ENCODE peak calls at places on chromosomes 6 and 20, in seven cellular contexts. One of them, this sample, is unnamed.

GRCh38 chr20:1656844-1657243 is 735 bp downstream of the SIRPG start:
- DNase-seq in epithelial cell of esophagus: no peak
- DNase-seq in neuronal stem cell: no peak
- DNase-seq in ELF-1: no peak
- DNase-seq in transverse colon: no peak
- DNase-seq in T-helper 1 cell: peak
- DNase-seq in iris pigment epithelial cell: no peak
- DNase-seq in this sample: no peak

GRCh38 chr20:62163485-62163865 is 19.4 kb upstream of the MTG2 start:
- DNase-seq in epithelial cell of esophagus: no peak
- DNase-seq in neuronal stem cell: no peak
- DNase-seq in ELF-1: no peak
- DNase-seq in transverse colon: no peak
- DNase-seq in T-helper 1 cell: no peak
- DNase-seq in iris pigment epithelial cell: no peak
- DNase-seq in this sample: no peak

GRCh38 chr20:45343867-45344721 is 4.1 kb downstream of the SDC4 start:
- DNase-seq in epithelial cell of esophagus: peak
- DNase-seq in neuronal stem cell: no peak
- DNase-seq in ELF-1: peak
- DNase-seq in transverse colon: peak
- DNase-seq in T-helper 1 cell: no peak
- DNase-seq in iris pigment epithelial cell: peak
- DNase-seq in this sample: peak

GRCh38 chr6:17986656-17987575 is 519 bp downstream of the KIF13A start:
- DNase-seq in epithelial cell of esophagus: peak
- DNase-seq in neuronal stem cell: peak
- DNase-seq in ELF-1: peak
- DNase-seq in transverse colon: peak
- DNase-seq in T-helper 1 cell: no peak
- DNase-seq in iris pigment epithelial cell: peak
- DNase-seq in this sample: peak

GRCh38 chr6:120764312-120764711 is 570.0 kb downstream of the TBC1D32 start:
- DNase-seq in epithelial cell of esophagus: peak
- DNase-seq in neuronal stem cell: no peak
- DNase-seq in ELF-1: peak
- DNase-seq in transverse colon: no peak
- DNase-seq in T-helper 1 cell: no peak
- DNase-seq in iris pigment epithelial cell: no peak
- DNase-seq in this sample: no peak

GRCh38 chr20:9454781-9455180 is 59.6 kb upstream of the LAMP5 start:
- DNase-seq in epithelial cell of esophagus: peak
- DNase-seq in neuronal stem cell: no peak
- DNase-seq in ELF-1: no peak
- DNase-seq in transverse colon: no peak
- DNase-seq in T-helper 1 cell: no peak
- DNase-seq in iris pigment epithelial cell: no peak
- DNase-seq in this sample: no peak

GRCh38 chr6:49839957-49840356 is 26.4 kb downstream of the CRISP1 start:
- DNase-seq in epithelial cell of esophagus: no peak
- DNase-seq in neuronal stem cell: no peak
- DNase-seq in ELF-1: no peak
- DNase-seq in transverse colon: no peak
- DNase-seq in T-helper 1 cell: no peak
- DNase-seq in iris pigment epithelial cell: no peak
- DNase-seq in this sample: no peak

GRCh38 chr6:24775520-24776058 is 852 bp downstream of the GMNN start:
- DNase-seq in epithelial cell of esophagus: peak
- DNase-seq in neuronal stem cell: no peak
- DNase-seq in ELF-1: no peak
- DNase-seq in transverse colon: no peak
- DNase-seq in T-helper 1 cell: peak
- DNase-seq in iris pigment epithelial cell: peak
- DNase-seq in this sample: no peak

GRCh38 chr6:165680975-165681374 is 17.9 kb upstream of the PDE10A start:
- DNase-seq in epithelial cell of esophagus: no peak
- DNase-seq in neuronal stem cell: no peak
- DNase-seq in ELF-1: no peak
- DNase-seq in transverse colon: no peak
- DNase-seq in T-helper 1 cell: no peak
- DNase-seq in iris pigment epithelial cell: no peak
- DNase-seq in this sample: no peak

GRCh38 chr6:148761532-148761951 is 14.7 kb downstream of the UST start:
- DNase-seq in epithelial cell of esophagus: no peak
- DNase-seq in neuronal stem cell: no peak
- DNase-seq in ELF-1: no peak
- DNase-seq in transverse colon: peak
- DNase-seq in T-helper 1 cell: no peak
- DNase-seq in iris pigment epithelial cell: peak
- DNase-seq in this sample: peak

GRCh38 chr6:160028487-160029275 is 59.8 kb downstream of the IGF2R start:
- DNase-seq in epithelial cell of esophagus: no peak
- DNase-seq in neuronal stem cell: no peak
- DNase-seq in ELF-1: no peak
- DNase-seq in transverse colon: no peak
- DNase-seq in T-helper 1 cell: peak
- DNase-seq in iris pigment epithelial cell: no peak
- DNase-seq in this sample: no peak

GRCh38 chr6:116793224-116793623 is 27.7 kb upstream of the FAM162B start:
- DNase-seq in epithelial cell of esophagus: no peak
- DNase-seq in neuronal stem cell: no peak
- DNase-seq in ELF-1: no peak
- DNase-seq in transverse colon: no peak
- DNase-seq in T-helper 1 cell: no peak
- DNase-seq in iris pigment epithelial cell: no peak
- DNase-seq in this sample: no peak

GRCh38 chr6:27862396-27863061 is 49.7 kb downstream of the OR2B2 start:
- DNase-seq in epithelial cell of esophagus: peak
- DNase-seq in neuronal stem cell: no peak
- DNase-seq in ELF-1: no peak
- DNase-seq in transverse colon: no peak
- DNase-seq in T-helper 1 cell: no peak
- DNase-seq in iris pigment epithelial cell: peak
- DNase-seq in this sample: no peak

GRCh38 chr20:10369723-10370090 is 64.3 kb downstream of the MKKS start:
- DNase-seq in epithelial cell of esophagus: peak
- DNase-seq in neuronal stem cell: no peak
- DNase-seq in ELF-1: no peak
- DNase-seq in transverse colon: peak
- DNase-seq in T-helper 1 cell: no peak
- DNase-seq in iris pigment epithelial cell: peak
- DNase-seq in this sample: no peak

GRCh38 chr6:150448221-150448620 is 79.4 kb downstream of the IYD start:
- DNase-seq in epithelial cell of esophagus: peak
- DNase-seq in neuronal stem cell: no peak
- DNase-seq in ELF-1: peak
- DNase-seq in transverse colon: no peak
- DNase-seq in T-helper 1 cell: no peak
- DNase-seq in iris pigment epithelial cell: no peak
- DNase-seq in this sample: no peak

GRCh38 chr6:142448091-142448729 is 146.4 kb downstream of the ADGRG6 start:
- DNase-seq in epithelial cell of esophagus: no peak
- DNase-seq in neuronal stem cell: no peak
- DNase-seq in ELF-1: no peak
- DNase-seq in transverse colon: no peak
- DNase-seq in T-helper 1 cell: no peak
- DNase-seq in iris pigment epithelial cell: no peak
- DNase-seq in this sample: no peak

GRCh38 chr6:338815-339262 is 46.6 kb downstream of the DUSP22 start:
- DNase-seq in epithelial cell of esophagus: no peak
- DNase-seq in neuronal stem cell: no peak
- DNase-seq in ELF-1: no peak
- DNase-seq in transverse colon: no peak
- DNase-seq in T-helper 1 cell: peak
- DNase-seq in iris pigment epithelial cell: no peak
- DNase-seq in this sample: no peak

GRCh38 chr20:22248052-22248667 is 336.2 kb downstream of the FOXA2 start:
- DNase-seq in epithelial cell of esophagus: peak
- DNase-seq in neuronal stem cell: peak
- DNase-seq in ELF-1: peak
- DNase-seq in transverse colon: no peak
- DNase-seq in T-helper 1 cell: no peak
- DNase-seq in iris pigment epithelial cell: peak
- DNase-seq in this sample: no peak

GRCh38 chr6:52539607-52540006 is 37.3 kb downstream of the TRAM2 start:
- DNase-seq in epithelial cell of esophagus: no peak
- DNase-seq in neuronal stem cell: no peak
- DNase-seq in ELF-1: no peak
- DNase-seq in transverse colon: no peak
- DNase-seq in T-helper 1 cell: no peak
- DNase-seq in iris pigment epithelial cell: peak
- DNase-seq in this sample: no peak

GRCh38 chr20:45592574-45593189 is 13.6 kb upstream of the WFDC8 start:
- DNase-seq in epithelial cell of esophagus: peak
- DNase-seq in neuronal stem cell: no peak
- DNase-seq in ELF-1: peak
- DNase-seq in transverse colon: no peak
- DNase-seq in T-helper 1 cell: peak
- DNase-seq in iris pigment epithelial cell: peak
- DNase-seq in this sample: no peak

GRCh38 chr20:59805786-59806577 is 127.5 kb downstream of the SYCP2 start:
- DNase-seq in epithelial cell of esophagus: no peak
- DNase-seq in neuronal stem cell: no peak
- DNase-seq in ELF-1: no peak
- DNase-seq in transverse colon: no peak
- DNase-seq in T-helper 1 cell: no peak
- DNase-seq in iris pigment epithelial cell: no peak
- DNase-seq in this sample: no peak

GRCh38 chr6:10547809-10548208 is 26.7 kb downstream of the GCNT2 start:
- DNase-seq in epithelial cell of esophagus: no peak
- DNase-seq in neuronal stem cell: no peak
- DNase-seq in ELF-1: no peak
- DNase-seq in transverse colon: no peak
- DNase-seq in T-helper 1 cell: no peak
- DNase-seq in iris pigment epithelial cell: no peak
- DNase-seq in this sample: no peak

GRCh38 chr20:56835829-56836228 is 206.7 kb downstream of the TFAP2C start:
- DNase-seq in epithelial cell of esophagus: no peak
- DNase-seq in neuronal stem cell: no peak
- DNase-seq in ELF-1: no peak
- DNase-seq in transverse colon: no peak
- DNase-seq in T-helper 1 cell: no peak
- DNase-seq in iris pigment epithelial cell: no peak
- DNase-seq in this sample: no peak

GRCh38 chr6:154197176-154197850 is 158.3 kb downstream of the OPRM1 start:
- DNase-seq in epithelial cell of esophagus: peak
- DNase-seq in neuronal stem cell: no peak
- DNase-seq in ELF-1: no peak
- DNase-seq in transverse colon: no peak
- DNase-seq in T-helper 1 cell: no peak
- DNase-seq in iris pigment epithelial cell: peak
- DNase-seq in this sample: no peak

GRCh38 chr20:51385941-51386530 is 156.5 kb downstream of the NFATC2 start:
- DNase-seq in epithelial cell of esophagus: peak
- DNase-seq in neuronal stem cell: no peak
- DNase-seq in ELF-1: peak
- DNase-seq in transverse colon: peak
- DNase-seq in T-helper 1 cell: peak
- DNase-seq in iris pigment epithelial cell: peak
- DNase-seq in this sample: no peak

GRCh38 chr20:11050350-11050749 is 376.6 kb upstream of the JAG1 start:
- DNase-seq in epithelial cell of esophagus: no peak
- DNase-seq in neuronal stem cell: no peak
- DNase-seq in ELF-1: no peak
- DNase-seq in transverse colon: no peak
- DNase-seq in T-helper 1 cell: no peak
- DNase-seq in iris pigment epithelial cell: no peak
- DNase-seq in this sample: no peak

This sample was measured in Peyer's patch.